ENCODE peak calls at places on chromosomes 7 and 10, in four cellular contexts. P, R, J and X are unnamed samples.

GRCh38 chr7:81045491-81045890 is 126.6 kb upstream of the SEMA3C start:
- DNase-seq in J (no peak), R (no peak), P (no peak), X (no peak)

GRCh38 chr7:32660936-32661335 is 165.6 kb downstream of the AVL9 start:
- DNase-seq in R (no peak), P (no peak), J (no peak), X (no peak)

GRCh38 chr10:79044846-79045245 is 23.9 kb upstream of the ZMIZ1 start:
- DNase-seq in J (no peak), P (no peak), R (no peak), X (peak)

GRCh38 chr10:94500063-94500462 is 45.5 kb upstream of the HELLS start:
- DNase-seq in P (no peak), R (no peak), J (no peak), X (no peak)

GRCh38 chr10:14569274-14570060 is 205.2 kb downstream of the FAM107B start:
- DNase-seq in P (no peak), R (no peak), J (no peak), X (no peak)

GRCh38 chr7:32587431-32587948 is 92.2 kb downstream of the AVL9 start:
- DNase-seq in P (no peak), J (no peak), R (no peak), X (no peak)

GRCh38 chr10:5951167-5951711 is 26.1 kb downstream of the IL15RA start:
- DNase-seq in R (no peak), P (no peak), J (no peak), X (peak)

GRCh38 chr10:77168861-77169260 is 468.7 kb downstream of the KCNMA1 start:
- DNase-seq in P (peak), R (no peak), J (peak), X (no peak)